ENCODE peak calls at places on chromosomes 16 and 17, in ten cellular contexts. One of them, this sample, is unnamed.

GRCh38 chr16:51900221-51900780 is 646.6 kb downstream of the TOX3 start:
- DNase-seq in cardiac muscle cell: no peak
- DNase-seq in endothelial cell: no peak
- DNase-seq in lower leg skin: no peak
- DNase-seq in uterus: no peak
- DNase-seq in dorsolateral prefrontal cortex: no peak
- DNase-seq in neural progenitor cell: no peak
- DNase-seq in MCF 10A: no peak
- DNase-seq in AG09319: no peak
- DNase-seq in HFFc6: no peak
- DNase-seq in this sample: no peak

GRCh38 chr16:88921603-88921995 is 55.1 kb upstream of the PABPN1L start:
- DNase-seq in MCF 10A: no peak
- DNase-seq in dorsolateral prefrontal cortex: no peak
- DNase-seq in neural progenitor cell: no peak
- DNase-seq in endothelial cell: no peak
- DNase-seq in lower leg skin: no peak
- DNase-seq in HFFc6: no peak
- DNase-seq in AG09319: no peak
- DNase-seq in cardiac muscle cell: no peak
- DNase-seq in uterus: no peak
- DNase-seq in this sample: no peak

GRCh38 chr16:11306997-11307638 is 26.0 kb upstream of the PRM1 start:
- DNase-seq in MCF 10A: peak
- DNase-seq in endothelial cell: no peak
- DNase-seq in cardiac muscle cell: no peak
- DNase-seq in HFFc6: no peak
- DNase-seq in neural progenitor cell: no peak
- DNase-seq in dorsolateral prefrontal cortex: no peak
- DNase-seq in AG09319: no peak
- DNase-seq in lower leg skin: no peak
- DNase-seq in uterus: no peak
- DNase-seq in this sample: no peak

GRCh38 chr16:57284206-57284951 is at the start of gene PLLP:
- DNase-seq in neural progenitor cell: peak
- DNase-seq in lower leg skin: no peak
- DNase-seq in endothelial cell: peak
- DNase-seq in MCF 10A: peak
- DNase-seq in uterus: peak
- DNase-seq in cardiac muscle cell: peak
- DNase-seq in dorsolateral prefrontal cortex: no peak
- DNase-seq in HFFc6: peak
- DNase-seq in AG09319: no peak
- DNase-seq in this sample: no peak

GRCh38 chr17:3913531-3914318 is 2.5 kb downstream of the P2RX1 start:
- DNase-seq in MCF 10A: peak
- DNase-seq in HFFc6: peak
- DNase-seq in lower leg skin: peak
- DNase-seq in endothelial cell: peak
- DNase-seq in uterus: peak
- DNase-seq in AG09319: no peak
- DNase-seq in dorsolateral prefrontal cortex: peak
- DNase-seq in neural progenitor cell: peak
- DNase-seq in cardiac muscle cell: peak
- DNase-seq in this sample: peak

GRCh38 chr17:7260601-7261376 is 1.5 kb downstream of the CLDN7 start:
- DNase-seq in cardiac muscle cell: no peak
- DNase-seq in dorsolateral prefrontal cortex: no peak
- DNase-seq in uterus: no peak
- DNase-seq in AG09319: no peak
- DNase-seq in lower leg skin: no peak
- DNase-seq in MCF 10A: peak
- DNase-seq in HFFc6: no peak
- DNase-seq in neural progenitor cell: peak
- DNase-seq in endothelial cell: peak
- DNase-seq in this sample: no peak

GRCh38 chr16:87180069-87180468 is 137.1 kb downstream of the C16orf95 start:
- DNase-seq in cardiac muscle cell: no peak
- DNase-seq in dorsolateral prefrontal cortex: no peak
- DNase-seq in lower leg skin: no peak
- DNase-seq in uterus: no peak
- DNase-seq in MCF 10A: peak
- DNase-seq in HFFc6: no peak
- DNase-seq in AG09319: no peak
- DNase-seq in endothelial cell: no peak
- DNase-seq in neural progenitor cell: no peak
- DNase-seq in this sample: no peak

GRCh38 chr16:88701541-88702363 is 4.5 kb downstream of the RNF166 start:
- DNase-seq in lower leg skin: no peak
- DNase-seq in AG09319: no peak
- DNase-seq in endothelial cell: no peak
- DNase-seq in cardiac muscle cell: no peak
- DNase-seq in dorsolateral prefrontal cortex: no peak
- DNase-seq in uterus: no peak
- DNase-seq in neural progenitor cell: no peak
- DNase-seq in HFFc6: no peak
- DNase-seq in MCF 10A: no peak
- DNase-seq in this sample: no peak

GRCh38 chr16:2206420-2206779 is 1.1 kb downstream of the MLST8 start:
- DNase-seq in lower leg skin: no peak
- DNase-seq in neural progenitor cell: no peak
- DNase-seq in dorsolateral prefrontal cortex: no peak
- DNase-seq in uterus: no peak
- DNase-seq in HFFc6: no peak
- DNase-seq in MCF 10A: no peak
- DNase-seq in AG09319: no peak
- DNase-seq in endothelial cell: no peak
- DNase-seq in cardiac muscle cell: no peak
- DNase-seq in this sample: no peak

GRCh38 chr16:2205967-2206313 is 686 bp downstream of the MLST8 start:
- DNase-seq in neural progenitor cell: peak
- DNase-seq in HFFc6: no peak
- DNase-seq in AG09319: no peak
- DNase-seq in MCF 10A: no peak
- DNase-seq in dorsolateral prefrontal cortex: no peak
- DNase-seq in lower leg skin: no peak
- DNase-seq in uterus: no peak
- DNase-seq in endothelial cell: no peak
- DNase-seq in cardiac muscle cell: no peak
- DNase-seq in this sample: no peak

GRCh38 chr16:2204727-2205103 is 539 bp upstream of the MLST8 start:
- DNase-seq in neural progenitor cell: no peak
- DNase-seq in uterus: no peak
- DNase-seq in HFFc6: no peak
- DNase-seq in dorsolateral prefrontal cortex: no peak
- DNase-seq in AG09319: no peak
- DNase-seq in cardiac muscle cell: no peak
- DNase-seq in lower leg skin: no peak
- DNase-seq in MCF 10A: no peak
- DNase-seq in endothelial cell: no peak
- DNase-seq in this sample: no peak

GRCh38 chr16:2206780-2207433 is 1.7 kb downstream of the MLST8 start:
- DNase-seq in neural progenitor cell: no peak
- DNase-seq in cardiac muscle cell: peak
- DNase-seq in dorsolateral prefrontal cortex: no peak
- DNase-seq in MCF 10A: no peak
- DNase-seq in AG09319: no peak
- DNase-seq in HFFc6: no peak
- DNase-seq in endothelial cell: no peak
- DNase-seq in uterus: no peak
- DNase-seq in lower leg skin: no peak
- DNase-seq in this sample: no peak

GRCh38 chr16:2205104-2205966 is at the start of gene MLST8:
- DNase-seq in cardiac muscle cell: peak
- DNase-seq in AG09319: peak
- DNase-seq in dorsolateral prefrontal cortex: peak
- DNase-seq in lower leg skin: peak
- DNase-seq in HFFc6: peak
- DNase-seq in neural progenitor cell: peak
- DNase-seq in endothelial cell: peak
- DNase-seq in MCF 10A: peak
- DNase-seq in uterus: peak
- DNase-seq in this sample: peak
- TF ChIP-seq CTCF in cardiac muscle cell: peak
- TF ChIP-seq CTCF in AG09319: no peak
- TF ChIP-seq CTCF in dorsolateral prefrontal cortex: no peak
- TF ChIP-seq CTCF in lower leg skin: no peak
- TF ChIP-seq CTCF in HFFc6: peak
- TF ChIP-seq CTCF in neural progenitor cell: peak
- TF ChIP-seq CTCF in endothelial cell: no peak
- TF ChIP-seq CTCF in MCF 10A: peak
- TF ChIP-seq CTCF in uterus: no peak
- TF ChIP-seq CTCF in this sample: no peak

GRCh38 chr16:19123535-19124178 is 9.9 kb downstream of the ITPRIPL2 start:
- DNase-seq in endothelial cell: no peak
- DNase-seq in lower leg skin: no peak
- DNase-seq in AG09319: no peak
- DNase-seq in dorsolateral prefrontal cortex: no peak
- DNase-seq in uterus: no peak
- DNase-seq in neural progenitor cell: no peak
- DNase-seq in HFFc6: no peak
- DNase-seq in MCF 10A: no peak
- DNase-seq in cardiac muscle cell: no peak
- DNase-seq in this sample: no peak
- TF ChIP-seq CTCF in endothelial cell: no peak
- TF ChIP-seq CTCF in lower leg skin: no peak
- TF ChIP-seq CTCF in AG09319: no peak
- TF ChIP-seq CTCF in dorsolateral prefrontal cortex: no peak
- TF ChIP-seq CTCF in uterus: no peak
- TF ChIP-seq CTCF in neural progenitor cell: no peak
- TF ChIP-seq CTCF in HFFc6: no peak
- TF ChIP-seq CTCF in MCF 10A: no peak
- TF ChIP-seq CTCF in cardiac muscle cell: no peak
- TF ChIP-seq CTCF in this sample: no peak

DNA sequence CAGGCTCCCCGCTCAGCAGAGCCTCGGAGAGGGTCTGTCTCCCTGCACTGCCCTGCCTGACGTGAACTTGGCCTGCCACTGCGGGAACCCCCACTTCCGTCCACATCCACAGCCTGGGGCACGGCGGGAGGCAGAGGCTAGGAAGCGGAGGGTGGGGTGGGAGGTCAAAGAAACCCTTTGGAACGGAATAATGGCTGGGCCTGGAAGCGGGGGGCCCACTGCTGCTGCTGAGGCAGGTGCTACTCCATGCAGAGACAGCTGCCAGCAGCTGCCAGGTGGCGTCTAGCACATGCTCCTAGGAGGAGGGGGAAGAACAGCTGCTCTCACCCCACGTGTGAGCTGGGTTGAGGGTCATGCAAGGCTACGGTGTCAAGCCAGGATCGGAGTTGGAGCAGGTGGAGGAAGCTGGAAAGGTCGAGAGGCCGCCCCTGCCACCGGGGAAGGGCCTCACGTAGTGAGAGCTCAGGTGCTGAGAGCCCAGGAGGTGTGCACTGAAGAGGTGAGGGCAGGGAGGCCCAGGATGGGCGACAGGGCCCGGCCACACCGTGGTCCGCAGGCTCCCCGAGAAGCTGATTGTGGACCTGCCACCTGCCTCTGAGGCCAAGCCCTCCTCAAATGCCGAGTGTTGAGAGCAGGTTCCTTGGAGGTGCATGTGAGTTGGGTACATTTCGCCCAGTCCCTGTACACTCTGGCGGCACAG is 9.8 kb downstream of the FSCN2 start:
- DNase-seq in uterus: no peak
- DNase-seq in HFFc6: no peak
- DNase-seq in AG09319: no peak
- DNase-seq in endothelial cell: no peak
- DNase-seq in cardiac muscle cell: no peak
- DNase-seq in MCF 10A: no peak
- DNase-seq in lower leg skin: no peak
- DNase-seq in neural progenitor cell: no peak
- DNase-seq in dorsolateral prefrontal cortex: no peak
- DNase-seq in this sample: no peak
- TF ChIP-seq CTCF in uterus: no peak
- TF ChIP-seq CTCF in HFFc6: no peak
- TF ChIP-seq CTCF in AG09319: no peak
- TF ChIP-seq CTCF in endothelial cell: no peak
- TF ChIP-seq CTCF in cardiac muscle cell: no peak
- TF ChIP-seq CTCF in MCF 10A: no peak
- TF ChIP-seq CTCF in lower leg skin: no peak
- TF ChIP-seq CTCF in neural progenitor cell: no peak
- TF ChIP-seq CTCF in dorsolateral prefrontal cortex: no peak
- TF ChIP-seq CTCF in this sample: no peak

GRCh38 chr16:8798174-8798527 is 512 bp downstream of the PMM2 start:
- DNase-seq in lower leg skin: no peak
- DNase-seq in MCF 10A: peak
- DNase-seq in uterus: no peak
- DNase-seq in cardiac muscle cell: no peak
- DNase-seq in AG09319: no peak
- DNase-seq in dorsolateral prefrontal cortex: no peak
- DNase-seq in neural progenitor cell: no peak
- DNase-seq in HFFc6: peak
- DNase-seq in endothelial cell: no peak
- DNase-seq in this sample: no peak

GRCh38 chr16:8795818-8796217 is 1.6 kb downstream of the TMEM186 start:
- DNase-seq in lower leg skin: no peak
- DNase-seq in cardiac muscle cell: no peak
- DNase-seq in endothelial cell: no peak
- DNase-seq in neural progenitor cell: no peak
- DNase-seq in HFFc6: no peak
- DNase-seq in AG09319: no peak
- DNase-seq in MCF 10A: no peak
- DNase-seq in dorsolateral prefrontal cortex: no peak
- DNase-seq in uterus: no peak
- DNase-seq in this sample: no peak

GRCh38 chr16:8798535-8799157 is 1.0 kb downstream of the PMM2 start:
- DNase-seq in HFFc6: no peak
- DNase-seq in cardiac muscle cell: peak
- DNase-seq in dorsolateral prefrontal cortex: no peak
- DNase-seq in AG09319: no peak
- DNase-seq in lower leg skin: no peak
- DNase-seq in neural progenitor cell: no peak
- DNase-seq in endothelial cell: no peak
- DNase-seq in uterus: no peak
- DNase-seq in MCF 10A: no peak
- DNase-seq in this sample: no peak

GRCh38 chr16:8796469-8797363 is 723 bp downstream of the TMEM186 start:
- DNase-seq in MCF 10A: no peak
- DNase-seq in uterus: no peak
- DNase-seq in lower leg skin: no peak
- DNase-seq in cardiac muscle cell: no peak
- DNase-seq in neural progenitor cell: no peak
- DNase-seq in HFFc6: no peak
- DNase-seq in endothelial cell: no peak
- DNase-seq in AG09319: no peak
- DNase-seq in dorsolateral prefrontal cortex: no peak
- DNase-seq in this sample: no peak

DNA sequence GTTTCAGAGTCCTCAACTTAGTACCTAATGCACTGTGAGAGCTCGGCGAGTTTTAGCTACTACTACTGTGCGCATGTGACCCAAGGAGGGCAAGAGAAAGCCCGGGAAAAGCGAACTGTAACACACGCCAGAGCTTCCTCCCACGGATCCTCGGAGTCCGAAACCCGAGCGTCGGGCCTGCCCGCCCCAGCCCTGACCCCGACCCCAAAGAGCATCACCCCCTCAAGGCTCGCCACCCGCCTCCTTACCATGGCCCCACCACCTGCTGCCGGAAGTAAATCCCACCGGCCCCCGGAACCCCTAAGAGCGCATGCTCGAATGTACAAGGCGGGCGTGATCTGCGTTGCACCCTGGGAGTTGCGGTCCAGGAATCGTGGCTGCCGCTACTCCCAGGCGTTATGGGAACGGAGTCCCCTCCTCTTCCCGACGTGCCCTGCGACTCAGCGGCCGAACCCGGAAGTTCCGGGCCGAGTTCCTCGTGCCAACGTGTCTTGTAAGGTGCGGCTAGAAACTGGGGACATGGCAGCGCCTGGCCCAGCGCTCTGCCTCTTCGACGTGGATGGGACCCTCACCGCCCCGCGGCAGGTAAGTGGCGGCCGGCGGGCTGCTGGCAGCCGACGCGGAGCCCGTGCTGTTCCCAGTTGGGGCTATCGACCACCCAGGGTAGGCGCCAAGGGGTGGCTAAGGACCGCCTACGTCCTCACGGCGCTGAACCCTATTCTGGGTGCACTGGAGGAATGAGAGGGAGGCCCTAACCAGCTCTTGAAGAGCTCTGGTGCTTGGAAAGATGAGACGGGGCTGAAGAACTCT is at the start of the genes PMM2 and TMEM186:
- DNase-seq in HFFc6: peak
- DNase-seq in cardiac muscle cell: peak
- DNase-seq in neural progenitor cell: peak
- DNase-seq in MCF 10A: peak
- DNase-seq in lower leg skin: peak
- DNase-seq in endothelial cell: peak
- DNase-seq in uterus: peak
- DNase-seq in AG09319: peak
- DNase-seq in dorsolateral prefrontal cortex: peak
- DNase-seq in this sample: peak
- TF ChIP-seq CTCF in HFFc6: no peak
- TF ChIP-seq CTCF in cardiac muscle cell: no peak
- TF ChIP-seq CTCF in neural progenitor cell: no peak
- TF ChIP-seq CTCF in MCF 10A: no peak
- TF ChIP-seq CTCF in lower leg skin: no peak
- TF ChIP-seq CTCF in endothelial cell: no peak
- TF ChIP-seq CTCF in uterus: no peak
- TF ChIP-seq CTCF in AG09319: no peak
- TF ChIP-seq CTCF in dorsolateral prefrontal cortex: peak
- TF ChIP-seq CTCF in this sample: no peak